ENCODE peak calls at places on chromosomes 6 and 20, in seven cellular contexts. V, M, B, C, P, O and A are unnamed samples.

GRCh38 chr6:162509821-162510220 is 217.7 kb downstream of the PRKN start:
- DNase-seq in M (no peak), B (no peak), C (no peak), P (no peak), O (no peak), V (no peak), A (no peak)

GRCh38 chr6:75563032-75563431 is 38.6 kb upstream of the SENP6 start:
- DNase-seq in V (no peak), P (no peak), C (peak; percentile 18), M (no peak), B (no peak), O (no peak), A (no peak)

GRCh38 chr6:110529355-110529754 is 52.9 kb upstream of the SLC22A16 start:
- DNase-seq in C (peak; percentile 68), P (no peak), V (no peak), O (no peak), M (no peak), B (no peak), A (no peak)

GRCh38 chr20:1304711-1305515 is 24.0 kb downstream of the SDCBP2 start:
- DNase-seq in P (no peak), V (no peak), M (no peak), C (no peak), B (no peak), O (no peak), A (no peak)

GRCh38 chr20:10922941-10923340 is 249.1 kb upstream of the JAG1 start:
- DNase-seq in P (no peak), O (no peak), B (peak; percentile 91), V (no peak), M (no peak), C (peak; percentile 96), A (no peak)

GRCh38 chr6:135640449-135641111 is 143.0 kb upstream of the AHI1 start:
- DNase-seq in O (no peak), P (no peak), V (no peak), B (no peak), M (no peak), C (no peak), A (no peak)

GRCh38 chr6:33329058-33329457 is 11.5 kb upstream of the ZBTB22 start:
- DNase-seq in V (no peak), B (no peak), C (no peak), O (no peak), P (no peak), M (no peak), A (no peak)

GRCh38 chr20:8018928-8019177 is 708 bp downstream of the TMX4 start:
- DNase-seq in M (no peak), O (no peak), C (peak; percentile 42), P (no peak), V (no peak), B (no peak), A (no peak)

GRCh38 chr6:147382945-147383554 is 125.4 kb upstream of the SAMD5 start:
- DNase-seq in P (no peak), C (peak; percentile 59), M (no peak), O (no peak), B (no peak), V (no peak), A (no peak)

GRCh38 chr6:75934643-75935472 is 137.6 kb downstream of the IMPG1 start:
- DNase-seq in P (no peak), V (no peak), C (peak; percentile 86), O (no peak), B (peak; percentile 55), M (peak; percentile 43), A (no peak)

GRCh38 chr6:157907651-157908050 is 74.0 kb upstream of the SYNJ2 start:
- DNase-seq in M (no peak), B (no peak), V (no peak), O (no peak), P (no peak), C (no peak), A (no peak)

GRCh38 chr6:116941727-116942126 is 64.7 kb downstream of the RFX6 start:
- DNase-seq in M (no peak), O (no peak), P (no peak), B (no peak), C (no peak), V (no peak), A (no peak)

GRCh38 chr20:53269380-53269779 is 297.2 kb downstream of the TSHZ2 start:
- DNase-seq in C (no peak), O (no peak), P (no peak), B (no peak), V (no peak), M (no peak), A (no peak)

GRCh38 chr6:45626087-45626891 is 248.6 kb upstream of the SUPT3H start:
- DNase-seq in P (no peak), M (no peak), C (peak; percentile 78), V (no peak), O (no peak), B (peak; percentile 65), A (no peak)

GRCh38 chr6:97440590-97441176 is 157.7 kb upstream of the MMS22L start:
- DNase-seq in V (no peak), P (no peak), B (no peak), M (peak; percentile 35), C (peak; percentile 32), O (peak; percentile 84), A (no peak)

GRCh38 chr6:45003961-45004360 is 324.2 kb upstream of the RUNX2 start:
- DNase-seq in O (no peak), V (no peak), P (no peak), B (no peak), C (no peak), M (no peak), A (no peak)

GRCh38 chr6:45663181-45664180 is 285.7 kb upstream of the SUPT3H start:
- DNase-seq in O (no peak), P (no peak), C (peak; percentile 46), M (peak; percentile 49), V (no peak), B (no peak), A (no peak)

GRCh38 chr6:35451354-35452185 is 568 bp upstream of the FANCE start:
- DNase-seq in P (no peak), C (no peak), M (no peak), V (no peak), O (no peak), B (no peak), A (no peak)

GRCh38 chr20:651713-652610 is 1.0 kb downstream of the SRXN1 start:
- DNase-seq in P (no peak), B (no peak), C (no peak), V (no peak), O (no peak), M (no peak), A (no peak)

GRCh38 chr20:62133051-62133845 is 9.9 kb downstream of the PSMA7 start:
- DNase-seq in O (no peak), P (no peak), M (no peak), B (no peak), V (no peak), C (no peak), A (peak; percentile 65)

DNA sequence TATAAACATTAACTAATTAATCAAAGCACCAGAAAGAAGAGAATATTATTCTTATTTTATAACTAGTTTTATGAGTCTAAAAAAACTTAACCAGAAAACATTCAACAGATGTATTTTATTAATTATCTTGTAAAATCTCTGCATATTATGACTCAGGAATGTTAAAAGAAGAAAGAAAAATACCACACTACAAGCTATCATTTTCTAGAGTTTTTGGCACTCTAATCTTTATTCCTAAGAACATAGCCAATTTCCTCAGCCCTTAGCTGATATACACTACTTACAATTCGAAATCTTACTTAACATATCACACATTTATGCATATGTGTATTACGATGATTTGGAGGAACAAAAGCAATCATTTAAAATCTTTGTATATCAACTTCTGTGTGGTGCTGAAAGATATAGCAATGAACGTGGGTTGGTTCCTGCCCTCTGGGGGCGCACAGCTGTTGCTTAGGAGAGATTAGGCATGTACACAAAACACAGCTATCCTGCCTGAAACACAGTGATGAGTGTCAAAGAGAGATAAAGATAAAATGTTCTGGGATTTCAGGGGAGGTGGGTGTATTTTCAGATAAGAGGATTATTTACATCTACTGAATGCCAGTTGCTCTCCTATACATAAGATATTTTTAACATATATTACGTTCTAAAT is 404.5 kb downstream of the SYNE1 start:
- DNase-seq in M (peak; percentile 12), O (no peak), C (peak; percentile 15), P (no peak), B (no peak), V (no peak), A (no peak)
- TF ChIP-seq CTCF in M (no peak), O (no peak), C (peak; percentile 13), P (no peak), B (peak; percentile 36), V (no peak), A (no peak)

DNA sequence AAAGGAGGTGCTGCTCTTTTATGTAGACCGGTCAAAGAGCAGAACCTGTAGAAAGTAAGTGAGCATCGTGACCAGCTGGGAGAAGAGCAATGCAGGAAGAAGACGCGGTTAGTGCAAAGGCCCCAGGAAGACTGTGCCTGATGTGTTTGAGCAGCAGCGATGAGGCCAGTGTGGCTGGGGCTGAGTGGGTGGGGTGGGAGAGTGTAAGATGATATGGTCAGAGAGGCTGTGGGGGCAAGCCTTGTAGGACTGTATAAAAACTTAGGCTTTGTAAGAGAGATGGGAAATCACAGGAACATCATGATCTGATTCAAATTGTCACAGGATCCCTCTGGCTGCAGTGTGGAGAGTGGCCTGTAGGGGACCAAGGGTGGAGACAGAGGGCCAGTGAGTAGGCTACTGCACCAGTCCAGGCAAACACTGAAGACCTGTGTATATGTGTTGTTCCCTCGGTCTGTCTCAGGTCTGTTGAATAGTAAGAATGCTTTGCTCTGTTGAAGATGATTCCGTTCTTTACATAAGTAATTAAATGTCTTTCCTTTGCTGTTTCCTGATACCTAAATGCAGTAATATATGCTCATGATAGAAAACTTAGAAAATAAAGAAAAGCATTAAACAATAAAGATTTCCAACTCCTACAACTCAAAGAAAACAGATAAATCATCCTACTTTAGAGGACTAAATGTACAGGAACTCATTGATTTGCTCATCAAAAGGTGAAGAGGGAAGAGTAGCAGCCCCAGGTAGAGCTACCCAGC is 23.6 kb upstream of the WFDC2 start:
- DNase-seq in P (no peak), V (no peak), B (no peak), C (no peak), O (no peak), M (peak; percentile 65), A (no peak)
- TF ChIP-seq CTCF in P (peak; percentile 35), V (no peak), B (peak; percentile 62), C (peak; percentile 58), O (peak; percentile 40), M (peak; percentile 71), A (peak; percentile 83)

DNA sequence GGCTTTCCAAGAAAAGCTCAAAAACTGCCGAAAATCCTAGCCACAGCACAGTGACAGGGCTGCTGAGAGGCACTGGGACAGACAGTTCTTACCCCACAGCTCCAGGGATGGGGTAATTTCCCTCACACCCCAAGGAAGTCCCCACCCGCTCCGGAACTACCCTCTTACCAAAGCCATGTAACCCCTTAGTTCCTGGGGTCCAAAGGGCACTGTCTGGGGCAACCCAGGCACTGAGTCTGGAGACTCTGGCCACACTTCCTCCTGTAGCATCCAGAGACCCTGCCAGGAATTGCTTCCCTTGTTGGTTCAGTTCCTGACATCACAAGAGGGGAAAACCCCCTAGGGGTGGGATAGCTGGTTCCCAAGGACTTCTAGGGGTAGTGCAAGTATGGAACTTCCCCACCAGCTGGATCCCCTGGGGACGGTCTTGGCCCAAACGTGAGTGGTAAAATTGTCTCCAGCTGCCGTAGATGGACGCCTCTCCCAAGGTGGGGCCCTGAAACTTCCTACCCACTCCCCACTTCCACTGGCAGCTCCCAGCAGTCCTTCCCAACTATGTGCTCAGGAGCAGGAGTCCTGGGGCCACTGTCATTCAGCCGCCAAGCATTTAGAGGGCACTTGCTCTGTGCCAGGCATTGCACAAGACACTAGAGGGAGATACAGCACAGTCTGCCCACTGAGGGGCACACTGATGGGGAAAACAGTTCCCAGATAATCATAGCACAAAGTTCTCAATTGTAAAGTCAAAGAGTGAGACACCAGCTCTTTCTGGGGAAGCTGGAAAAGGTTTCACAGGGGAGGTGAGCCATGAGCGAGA is 17.3 kb upstream of the HCK start:
- DNase-seq in M (no peak), O (no peak), P (no peak), B (no peak), C (no peak), V (no peak), A (peak; percentile 83)
- TF ChIP-seq CTCF in M (no peak), O (peak; percentile 13), P (no peak), B (no peak), C (no peak), V (no peak), A (peak; percentile 33)

GRCh38 chr6:168132531-168133184 is 53.6 kb upstream of the FRMD1 start:
- DNase-seq in M (peak; percentile 60), B (peak; percentile 20), C (peak; percentile 51), O (peak; percentile 85), V (no peak), P (no peak), A (no peak)
- TF ChIP-seq CTCF in M (no peak), B (peak; percentile 38), C (peak; percentile 33), O (peak; percentile 81), V (peak; percentile 7), P (no peak), A (no peak)